ENCODE peak calls at places on chromosomes 5 and 9, in four cellular contexts. One of them, this sample, is unnamed. For H3K27me3 and H3K4me1, the result is how much of the 10 kb centered on the place peaks cover.

GRCh38 chr9:14654932-14655331 is 38.3 kb downstream of the ZDHHC21 start:
- DNase-seq in CD8-positive, alpha-beta T cell: no peak
- DNase-seq in NT2/D1: no peak
- DNase-seq in heart left ventricle: no peak
- DNase-seq in this sample: no peak

GRCh38 chr5:136679233-136679632 is 313.9 kb upstream of the TRPC7 start:
- DNase-seq in CD8-positive, alpha-beta T cell: no peak
- DNase-seq in NT2/D1: no peak
- DNase-seq in heart left ventricle: no peak
- DNase-seq in this sample: no peak

GRCh38 chr5:61416010-61416409 is 84.0 kb downstream of the ZSWIM6 start:
- DNase-seq in CD8-positive, alpha-beta T cell: no peak
- DNase-seq in NT2/D1: no peak
- DNase-seq in heart left ventricle: no peak
- DNase-seq in this sample: no peak

GRCh38 chr9:79962836-79963235 is 391.1 kb downstream of the TLE4 start:
- DNase-seq in CD8-positive, alpha-beta T cell: no peak
- DNase-seq in NT2/D1: peak
- DNase-seq in heart left ventricle: no peak
- DNase-seq in this sample: no peak

GRCh38 chr9:127194881-127195713 is 69.5 kb upstream of the GARNL3 start:
- DNase-seq in CD8-positive, alpha-beta T cell: no peak
- DNase-seq in NT2/D1: no peak
- DNase-seq in heart left ventricle: peak
- DNase-seq in this sample: no peak

GRCh38 chr5:61089351-61089750 is 72.9 kb downstream of the SMIM15 start:
- DNase-seq in CD8-positive, alpha-beta T cell: no peak
- DNase-seq in NT2/D1: no peak
- DNase-seq in heart left ventricle: no peak
- DNase-seq in this sample: no peak

GRCh38 chr9:16626577-16627130 is 243.8 kb downstream of the BNC2 start:
- DNase-seq in CD8-positive, alpha-beta T cell: no peak
- DNase-seq in NT2/D1: no peak
- DNase-seq in heart left ventricle: peak
- DNase-seq in this sample: peak

GRCh38 chr5:44536650-44537260 is 147.5 kb upstream of the FGF10 start:
- DNase-seq in CD8-positive, alpha-beta T cell: no peak
- DNase-seq in NT2/D1: peak
- DNase-seq in heart left ventricle: no peak
- DNase-seq in this sample: peak

GRCh38 chr5:31648326-31648725 is 9.4 kb downstream of the PDZD2 start:
- DNase-seq in CD8-positive, alpha-beta T cell: no peak
- DNase-seq in NT2/D1: no peak
- DNase-seq in heart left ventricle: no peak
- DNase-seq in this sample: no peak

GRCh38 chr9:89884356-89885083 is 279.7 kb downstream of the GADD45G start:
- DNase-seq in CD8-positive, alpha-beta T cell: no peak
- DNase-seq in NT2/D1: no peak
- DNase-seq in heart left ventricle: peak
- DNase-seq in this sample: no peak

GRCh38 chr5:107680799-107681198 is 10.1 kb upstream of the EFNA5 start:
- DNase-seq in CD8-positive, alpha-beta T cell: no peak
- DNase-seq in NT2/D1: no peak
- DNase-seq in heart left ventricle: no peak
- DNase-seq in this sample: no peak

GRCh38 chr9:89799766-89800165 is 195.0 kb downstream of the GADD45G start:
- DNase-seq in CD8-positive, alpha-beta T cell: no peak
- DNase-seq in NT2/D1: no peak
- DNase-seq in heart left ventricle: no peak
- DNase-seq in this sample: no peak

GRCh38 chr9:77475641-77476473 is 172.3 kb downstream of the GNA14 start:
- DNase-seq in CD8-positive, alpha-beta T cell: peak
- DNase-seq in NT2/D1: no peak
- DNase-seq in heart left ventricle: no peak
- DNase-seq in this sample: no peak

GRCh38 chr9:14532716-14533115 is 160.5 kb downstream of the ZDHHC21 start:
- DNase-seq in CD8-positive, alpha-beta T cell: no peak
- DNase-seq in NT2/D1: no peak
- DNase-seq in heart left ventricle: no peak
- DNase-seq in this sample: no peak

GRCh38 chr9:124360277-124360676 is 55.0 kb downstream of the PSMB7 start:
- DNase-seq in CD8-positive, alpha-beta T cell: no peak
- DNase-seq in NT2/D1: no peak
- DNase-seq in heart left ventricle: no peak
- DNase-seq in this sample: no peak

GRCh38 chr9:121944741-121945191 is 148.3 kb downstream of the TTLL11 start:
- DNase-seq in CD8-positive, alpha-beta T cell: no peak
- DNase-seq in NT2/D1: no peak
- DNase-seq in heart left ventricle: no peak
- DNase-seq in this sample: no peak

GRCh38 chr9:69181908-69182353 is 7.9 kb downstream of the TJP2 start:
- DNase-seq in CD8-positive, alpha-beta T cell: no peak
- DNase-seq in NT2/D1: no peak
- DNase-seq in heart left ventricle: peak
- DNase-seq in this sample: no peak

GRCh38 chr5:153476767-153477166 is 13.7 kb upstream of the GRIA1 start:
- DNase-seq in CD8-positive, alpha-beta T cell: no peak
- DNase-seq in NT2/D1: no peak
- DNase-seq in heart left ventricle: no peak
- DNase-seq in this sample: no peak

GRCh38 chr5:146048994-146049703 is 56.2 kb downstream of the PLAC8L1 start:
- DNase-seq in CD8-positive, alpha-beta T cell: no peak
- DNase-seq in NT2/D1: peak
- DNase-seq in heart left ventricle: no peak
- DNase-seq in this sample: peak

GRCh38 chr5:110354896-110355295 is 371.6 kb downstream of the TMEM232 start:
- DNase-seq in CD8-positive, alpha-beta T cell: no peak
- DNase-seq in NT2/D1: no peak
- DNase-seq in heart left ventricle: peak
- DNase-seq in this sample: peak

GRCh38 chr5:93454896-93455295 is 126.1 kb downstream of the NR2F1-AS1 start:
- DNase-seq in CD8-positive, alpha-beta T cell: no peak
- DNase-seq in NT2/D1: no peak
- DNase-seq in heart left ventricle: no peak
- DNase-seq in this sample: no peak

GRCh38 chr9:95030920-95031662 is 286.4 kb downstream of the FANCC start:
- DNase-seq in CD8-positive, alpha-beta T cell: no peak
- DNase-seq in NT2/D1: no peak
- DNase-seq in heart left ventricle: no peak
- DNase-seq in this sample: no peak

GRCh38 chr5:69360442-69360841 is 8.9 kb downstream of the AK6 start:
- DNase-seq in CD8-positive, alpha-beta T cell: no peak
- DNase-seq in NT2/D1: no peak
- DNase-seq in heart left ventricle: no peak
- DNase-seq in this sample: no peak
- H3K27me3 ChIP-seq in CD8-positive, alpha-beta T cell: under half
- H3K27me3 ChIP-seq in NT2/D1: under half
- H3K27me3 ChIP-seq in heart left ventricle: under half
- H3K27me3 ChIP-seq in this sample: under half

DNA sequence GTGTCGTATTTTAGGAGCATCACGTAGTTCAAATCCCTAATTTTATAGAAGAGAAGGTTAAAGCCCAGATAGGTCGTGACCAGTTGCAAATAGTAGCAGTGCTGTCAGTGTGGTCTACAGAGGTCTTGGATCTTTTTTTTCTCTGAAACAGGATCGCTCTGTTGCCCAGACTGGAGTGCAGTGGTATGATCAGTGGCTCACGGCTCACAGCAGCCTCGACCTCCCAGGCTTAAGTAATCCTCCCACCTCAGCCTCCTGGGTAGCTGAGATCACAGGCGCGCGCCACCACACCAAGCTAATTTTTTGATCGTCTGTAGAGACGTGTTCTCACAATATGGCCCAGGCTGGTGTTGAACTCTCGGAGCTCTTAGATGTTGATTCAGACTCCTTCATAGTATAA is 2.2 kb downstream of the MATR3 start:
- DNase-seq in CD8-positive, alpha-beta T cell: no peak
- DNase-seq in NT2/D1: no peak
- DNase-seq in heart left ventricle: no peak
- DNase-seq in this sample: no peak
- H3K4me3 ChIP-seq in CD8-positive, alpha-beta T cell: peak
- H3K4me3 ChIP-seq in NT2/D1: peak
- H3K4me3 ChIP-seq in heart left ventricle: peak
- H3K4me3 ChIP-seq in this sample: no peak

DNA sequence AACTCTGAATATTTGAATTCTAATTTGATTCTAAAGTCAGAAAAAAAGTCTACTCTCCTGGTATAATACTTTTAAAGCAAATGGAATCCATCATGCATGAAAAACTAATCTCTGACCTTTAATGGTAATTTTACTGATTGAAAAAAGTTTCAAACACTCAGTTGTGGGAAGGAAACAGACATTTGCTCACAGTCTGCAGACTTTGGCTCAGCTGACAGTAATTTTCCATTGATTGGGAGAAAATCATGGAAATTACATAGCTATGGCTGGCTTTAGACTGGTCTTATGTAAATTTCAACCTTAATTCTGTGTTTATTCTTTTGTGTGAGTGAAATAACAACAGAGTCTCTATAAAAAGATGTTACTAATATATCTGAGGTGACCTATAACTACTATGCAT is 574.2 kb downstream of the PDE4D start:
- DNase-seq in CD8-positive, alpha-beta T cell: no peak
- DNase-seq in NT2/D1: no peak
- DNase-seq in heart left ventricle: no peak
- DNase-seq in this sample: no peak
- H3K4me1 ChIP-seq in CD8-positive, alpha-beta T cell: under half
- H3K4me1 ChIP-seq in NT2/D1: under half
- H3K4me1 ChIP-seq in heart left ventricle: under half
- H3K4me1 ChIP-seq in this sample: under half

GRCh38 chr9:1077616-1078015 is 27.5 kb downstream of the DMRT2 start:
- DNase-seq in CD8-positive, alpha-beta T cell: no peak
- DNase-seq in NT2/D1: no peak
- DNase-seq in heart left ventricle: no peak
- DNase-seq in this sample: no peak
- H3K27me3 ChIP-seq in CD8-positive, alpha-beta T cell: under half
- H3K27me3 ChIP-seq in NT2/D1: under half
- H3K27me3 ChIP-seq in heart left ventricle: under half
- H3K27me3 ChIP-seq in this sample: under half

DNA sequence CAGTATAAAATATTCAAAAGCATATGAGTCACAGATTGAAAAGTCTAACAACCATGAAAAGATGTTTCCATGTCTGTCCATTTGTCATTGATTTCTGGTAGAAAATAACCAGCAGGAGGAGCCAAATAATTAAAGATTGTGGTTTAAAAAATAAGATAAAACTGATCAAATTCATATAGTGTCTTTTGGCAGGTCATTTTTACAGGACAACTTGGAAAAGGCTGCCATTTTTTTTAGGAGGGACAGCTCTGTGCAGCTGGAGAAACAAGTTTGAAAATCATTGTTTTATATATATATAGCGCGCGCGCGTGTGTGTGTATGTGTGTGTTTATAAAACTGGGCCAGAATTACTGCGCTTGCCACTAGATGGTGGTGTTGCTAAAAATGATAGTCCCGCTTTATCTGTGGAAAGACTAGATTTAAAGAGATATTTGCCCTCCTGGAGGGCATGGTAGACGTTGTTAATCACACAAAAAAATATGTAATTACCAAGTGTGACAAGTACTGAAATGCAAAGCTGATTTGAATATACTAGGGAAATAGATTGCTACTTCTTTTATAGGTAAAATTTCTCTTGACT is 1.3 kb upstream of the TRMO start:
- DNase-seq in CD8-positive, alpha-beta T cell: peak
- DNase-seq in NT2/D1: peak
- DNase-seq in heart left ventricle: peak
- DNase-seq in this sample: peak
- H3K4me3 ChIP-seq in CD8-positive, alpha-beta T cell: peak
- H3K4me3 ChIP-seq in NT2/D1: no peak
- H3K4me3 ChIP-seq in heart left ventricle: peak
- H3K4me3 ChIP-seq in this sample: no peak

DNA sequence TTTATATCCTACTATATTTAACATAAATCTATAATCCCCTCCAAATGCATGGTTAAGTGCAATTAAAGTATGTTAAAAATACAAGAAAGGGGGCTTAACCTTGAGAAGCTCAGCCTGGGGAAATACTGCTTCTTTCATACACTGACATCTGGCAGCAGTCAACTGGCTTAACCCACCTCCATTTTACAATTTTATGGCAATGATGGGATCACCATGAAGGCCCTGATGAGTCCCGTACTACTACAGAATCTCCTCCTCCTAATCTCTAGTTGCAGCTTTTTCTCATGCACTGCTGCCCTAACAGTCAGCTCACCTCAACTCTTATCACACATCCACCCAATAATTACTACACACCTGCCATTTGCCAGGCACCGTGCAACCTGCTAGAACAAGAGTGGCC is 40.9 kb downstream of the ZNF608 start:
- DNase-seq in CD8-positive, alpha-beta T cell: no peak
- DNase-seq in NT2/D1: no peak
- DNase-seq in heart left ventricle: no peak
- DNase-seq in this sample: no peak
- H3K4me1 ChIP-seq in CD8-positive, alpha-beta T cell: under half
- H3K4me1 ChIP-seq in NT2/D1: under half
- H3K4me1 ChIP-seq in heart left ventricle: half or more
- H3K4me1 ChIP-seq in this sample: under half

DNA sequence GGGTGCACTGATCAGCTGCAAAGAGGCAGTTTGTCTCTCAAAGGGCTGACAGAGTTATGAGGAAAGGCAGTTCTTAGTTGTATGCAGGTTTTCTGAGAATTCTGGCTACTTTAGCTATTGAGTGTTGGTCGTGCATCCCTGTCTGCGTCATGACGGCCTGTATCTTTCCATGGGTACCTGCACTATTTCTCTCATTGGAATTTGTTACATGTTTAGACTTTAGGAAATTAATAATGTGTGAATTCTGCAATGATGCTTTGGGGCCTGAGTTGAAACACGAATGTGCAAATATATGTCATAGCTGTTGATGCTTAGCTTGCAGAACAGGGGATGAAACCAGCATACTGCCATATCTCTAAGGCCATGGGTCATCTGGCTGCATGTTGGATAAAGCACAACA is 18.1 kb downstream of the OR2S2 start:
- DNase-seq in CD8-positive, alpha-beta T cell: no peak
- DNase-seq in NT2/D1: no peak
- DNase-seq in heart left ventricle: no peak
- DNase-seq in this sample: no peak
- H3K27me3 ChIP-seq in CD8-positive, alpha-beta T cell: under half
- H3K27me3 ChIP-seq in NT2/D1: under half
- H3K27me3 ChIP-seq in heart left ventricle: under half
- H3K27me3 ChIP-seq in this sample: under half